ENCODE peak calls at places on chromosomes 3 and 15, in eight cellular contexts. P is uterus, W is A549, T is endothelial cell of umbilical vein, M is stomach, B is Peyer's patch, F is body of pancreas, G is IMR-90. Z is an unnamed sample.
A peak's percentile ranks its signal among the peaks of the same experiment; 100 is the strongest.

GRCh38 chr3:156795890-156796451 is 30.2 kb upstream of the LEKR1 start:
- DNase-seq in P (no peak), W (no peak), T (no peak), M (no peak), B (no peak), F (no peak), G (peak; percentile 84), Z (no peak)

GRCh38 chr3:98513136-98513535 is 9.6 kb downstream of the CLDND1 start:
- DNase-seq in P (peak; percentile 16), W (no peak), T (no peak), M (no peak), B (no peak), F (no peak), G (peak; percentile 12), Z (no peak)

GRCh38 chr15:76866008-76866407 is 39.1 kb downstream of the SCAPER start:
- DNase-seq in P (no peak), W (no peak), T (no peak), M (no peak), B (no peak), F (no peak), G (peak; percentile 33), Z (no peak)

GRCh38 chr3:187740446-187741399 is 4.5 kb downstream of the BCL6 start:
- DNase-seq in P (peak; percentile 82), W (peak; percentile 37), T (peak; percentile 66), M (peak; percentile 69), B (peak; percentile 84), F (peak; percentile 72), G (peak; percentile 72), Z (peak; percentile 61)

GRCh38 chr3:153348457-153349137 is 186.6 kb downstream of the RAP2B start:
- DNase-seq in P (no peak), W (no peak), T (no peak), M (no peak), B (no peak), F (no peak), G (peak; percentile 16), Z (no peak)

GRCh38 chr3:133749427-133750200 is 3.4 kb downstream of the TF start:
- DNase-seq in P (no peak), W (no peak), T (no peak), M (no peak), B (no peak), F (no peak), G (no peak), Z (no peak)

GRCh38 chr15:80931721-80932609 is 57.7 kb downstream of the MESD start:
- DNase-seq in P (no peak), W (no peak), T (no peak), M (no peak), B (no peak), F (no peak), G (no peak), Z (no peak)

GRCh38 chr15:67096536-67097294 is 31.3 kb downstream of the SMAD3 start:
- DNase-seq in P (no peak), W (no peak), T (no peak), M (no peak), B (no peak), F (no peak), G (peak; percentile 72), Z (no peak)

GRCh38 chr3:100125539-100125938 is 11.2 kb upstream of the FILIP1L start:
- DNase-seq in P (no peak), W (no peak), T (peak; percentile 88), M (no peak), B (no peak), F (no peak), G (peak; percentile 28), Z (no peak)

GRCh38 chr15:59779110-59779509 is 90.0 kb upstream of the BNIP2 start:
- DNase-seq in P (no peak), W (no peak), T (no peak), M (no peak), B (no peak), F (no peak), G (no peak), Z (no peak)

GRCh38 chr3:42014443-42014945 is 52.6 kb upstream of the ULK4 start:
- DNase-seq in P (no peak), W (no peak), T (peak; percentile 57), M (no peak), B (peak; percentile 61), F (no peak), G (no peak), Z (peak; percentile 50)

GRCh38 chr3:42012935-42013651 is 51.2 kb upstream of the ULK4 start:
- DNase-seq in P (peak; percentile 56), W (peak; percentile 56), T (peak; percentile 72), M (peak; percentile 82), B (peak; percentile 90), F (peak; percentile 80), G (peak; percentile 51), Z (peak; percentile 83)

GRCh38 chr3:42012378-42012934 is 50.6 kb upstream of the ULK4 start:
- DNase-seq in P (no peak), W (no peak), T (no peak), M (no peak), B (no peak), F (no peak), G (no peak), Z (no peak)

GRCh38 chr3:42014949-42015533 is 53.1 kb upstream of the ULK4 start:
- DNase-seq in P (peak; percentile 56), W (no peak), T (peak; percentile 66), M (peak; percentile 37), B (peak; percentile 70), F (peak; percentile 37), G (no peak), Z (peak; percentile 24)

DNA sequence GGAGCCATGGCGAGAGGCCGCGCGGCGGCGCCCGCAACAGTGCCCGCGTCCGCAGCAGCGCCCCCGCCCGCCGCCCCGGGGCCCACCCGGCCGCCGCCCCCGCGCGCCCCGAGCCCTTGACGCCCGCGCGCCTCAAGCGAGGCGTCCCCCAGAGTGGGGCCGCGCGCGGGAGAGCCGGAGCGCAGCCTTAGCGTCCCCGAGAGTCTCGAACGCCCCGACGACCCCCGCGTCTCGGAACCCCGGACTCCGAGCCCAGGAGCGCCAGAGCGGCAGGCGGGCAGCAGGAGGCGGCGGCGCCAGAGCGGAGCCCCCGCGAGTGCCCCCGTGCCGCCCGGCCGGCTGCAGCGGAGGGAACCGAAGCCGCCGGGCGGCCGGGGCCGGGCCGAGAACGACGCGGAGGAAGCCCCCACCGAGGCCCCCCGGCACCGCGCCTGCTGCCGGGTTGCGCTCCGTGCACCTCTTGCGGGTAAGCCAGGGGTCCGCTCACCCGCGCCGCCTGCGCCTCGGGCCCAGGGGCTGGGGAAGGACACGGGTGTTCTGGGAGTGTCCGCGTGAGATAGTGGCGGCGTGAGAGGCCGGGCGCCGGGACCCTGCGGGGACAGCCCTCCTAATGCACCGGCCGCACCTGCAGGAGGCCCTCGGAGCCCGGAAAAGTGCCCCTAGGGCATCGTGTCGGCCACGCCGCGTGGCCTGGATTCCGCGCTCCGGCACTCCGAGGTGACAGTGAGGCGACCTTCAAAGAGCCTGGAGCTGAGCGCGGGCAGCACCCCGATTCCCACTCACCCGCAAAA is 51.9 kb upstream of the ULK4 start:
- DNase-seq in P (peak; percentile 31), W (no peak), T (no peak), M (peak; percentile 46), B (peak; percentile 70), F (peak; percentile 51), G (no peak), Z (peak; percentile 65)
- TF ChIP-seq POLR2A in P (peak; percentile 64), W (no peak), T (no peak), M (no peak), B (no peak), F (peak; percentile 40), G (no peak), Z (no peak)

DNA sequence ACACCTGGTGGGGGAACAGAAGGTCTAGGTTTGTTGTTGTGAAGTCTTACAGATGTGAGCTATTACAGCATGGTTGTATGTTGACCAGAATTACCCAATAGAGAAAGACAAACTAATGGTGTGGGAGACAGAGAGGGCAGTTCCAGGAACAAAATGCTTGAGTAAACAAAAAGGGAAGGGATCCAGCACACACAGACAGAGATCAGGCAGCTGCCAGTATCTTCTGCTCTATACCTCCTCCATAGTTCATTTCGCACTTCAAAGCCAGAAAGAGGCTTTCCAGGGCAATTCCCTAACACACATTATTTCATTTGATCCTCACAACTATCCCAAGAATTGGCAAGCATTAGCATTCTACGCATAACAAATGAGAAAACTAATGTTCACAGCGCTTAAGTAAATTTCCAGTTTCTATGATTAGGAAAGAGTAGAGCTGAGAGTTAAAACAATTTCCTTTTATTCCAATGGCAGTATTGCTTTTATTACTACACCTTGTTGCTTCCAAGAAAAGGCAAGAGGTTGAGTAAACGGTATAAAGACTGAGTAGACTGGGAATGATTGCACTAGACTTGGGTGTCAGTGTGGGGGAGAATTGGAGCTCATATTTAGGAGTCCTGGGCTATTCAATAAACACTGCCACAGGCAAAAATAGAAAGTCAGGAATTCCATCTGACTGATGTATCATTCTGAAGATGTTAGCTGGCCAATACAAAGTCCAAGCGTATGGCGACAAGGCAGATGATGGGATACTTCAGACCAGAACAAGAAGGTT is 39.7 kb upstream of the ZNF280D start:
- DNase-seq in P (no peak), W (no peak), T (no peak), M (no peak), B (no peak), F (no peak), G (peak; percentile 74), Z (no peak)
- TF ChIP-seq POLR2A in P (no peak), W (no peak), T (no peak), M (no peak), B (no peak), F (no peak), G (no peak), Z (no peak)

DNA sequence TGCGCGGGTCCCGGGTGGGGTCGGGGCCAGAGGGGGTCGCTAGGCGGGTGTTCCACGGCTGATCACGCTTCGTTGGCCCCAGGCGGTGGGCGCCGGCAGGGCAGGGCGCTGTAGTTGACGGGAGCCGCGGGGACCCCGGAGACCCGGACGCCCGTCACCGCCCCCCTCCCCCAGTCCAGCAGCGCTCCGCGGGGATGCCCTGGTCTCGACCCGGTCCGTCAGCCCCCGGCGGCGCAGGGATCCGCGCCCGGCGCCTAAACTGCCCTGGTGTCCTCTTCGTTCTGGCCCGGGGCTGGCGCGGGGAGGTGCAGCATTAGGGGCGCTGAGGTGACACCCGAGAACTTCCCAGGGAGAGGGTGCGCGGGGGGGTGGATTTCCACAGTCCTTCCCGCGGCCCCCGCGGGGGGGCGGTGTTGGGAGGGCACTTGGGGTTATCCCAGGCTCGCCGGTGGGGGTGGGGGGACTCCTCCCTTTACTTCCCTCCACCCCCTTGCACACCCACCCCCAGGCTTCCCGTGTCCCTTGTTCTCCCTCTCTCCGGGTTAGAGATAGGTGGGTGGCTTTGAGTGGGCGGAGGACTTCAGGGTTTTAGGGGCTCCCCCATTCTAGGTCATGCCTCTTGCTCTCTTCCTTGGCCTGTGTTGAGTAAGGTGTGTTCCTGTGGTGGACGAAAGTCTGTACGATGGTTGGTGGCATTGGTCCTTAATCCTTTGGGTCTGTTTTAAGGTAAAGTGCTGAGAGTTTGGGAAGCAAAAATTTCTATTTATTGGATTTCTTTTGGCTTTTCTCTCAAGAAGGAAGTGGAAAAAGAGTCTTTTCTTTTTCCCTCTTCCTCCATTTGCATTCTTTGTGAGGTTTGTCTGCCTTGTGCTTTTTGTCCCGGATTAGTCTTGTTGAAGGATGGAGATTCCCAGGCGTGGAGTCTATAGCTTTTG is 672 bp downstream of the SKIL start:
- DNase-seq in P (peak; percentile 85), W (peak; percentile 76), T (peak; percentile 77), M (peak; percentile 80), B (peak; percentile 94), F (peak; percentile 87), G (peak; percentile 59), Z (peak; percentile 83)
- TF ChIP-seq POLR2A in P (no peak), W (no peak), T (peak; percentile 76), M (no peak), B (no peak), F (no peak), G (peak; percentile 82), Z (no peak)

GRCh38 chr3:47007482-47008257 is 28.2 kb downstream of the NBEAL2 start:
- DNase-seq in P (peak; percentile 13), W (no peak), T (no peak), M (no peak), B (peak; percentile 43), F (no peak), G (no peak), Z (no peak)
- TF ChIP-seq POLR2A in P (no peak), W (no peak), T (no peak), M (no peak), B (no peak), F (no peak), G (no peak), Z (no peak)

GRCh38 chr3:129313415-129313982 is 34.8 kb downstream of the HMCES start:
- DNase-seq in P (no peak), W (no peak), T (no peak), M (no peak), B (no peak), F (peak; percentile 37), G (peak; percentile 9), Z (no peak)
- TF ChIP-seq POLR2A in P (no peak), W (no peak), T (peak; percentile 17), M (no peak), B (no peak), F (peak; percentile 53), G (no peak), Z (peak; percentile 89)